ENCODE peak calls at places on chromosomes 4 and X, in nine cellular contexts. One of them, this sample, is unnamed.

GRCh38 chr4:165398570-165398969 is 19.8 kb downstream of the CPE start:
- DNase-seq in activated CD8-positive, alpha-beta T cell treated with anti-CD3 and anti-CD28 coated beads, Interleukin-2, amount 10 ng/mL, durations not matched to agents 7 days and 5 days: no peak
- DNase-seq in NCI-H774: peak; percentile 74
- DNase-seq in astrocyte of the spinal cord: peak; percentile 69
- DNase-seq in ovary: no peak
- DNase-seq in nephron progenitor cell: peak; percentile 12
- DNase-seq in kidney glomerular epithelial cell: peak; percentile 16
- DNase-seq in NCI-H1694 treated with DMSO at 0.1 percent for 48 hours: peak; percentile 98
- DNase-seq in GM12864: no peak
- DNase-seq in this sample: peak; percentile 90

GRCh38 chrX:34778961-34779360 is 121.9 kb upstream of the TMEM47 start:
- DNase-seq in activated CD8-positive, alpha-beta T cell treated with anti-CD3 and anti-CD28 coated beads, Interleukin-2, amount 10 ng/mL, durations not matched to agents 7 days and 5 days: no peak
- DNase-seq in NCI-H774: no peak
- DNase-seq in astrocyte of the spinal cord: peak; percentile 67
- DNase-seq in ovary: no peak
- DNase-seq in nephron progenitor cell: no peak
- DNase-seq in kidney glomerular epithelial cell: peak; percentile 11
- DNase-seq in NCI-H1694 treated with DMSO at 0.1 percent for 48 hours: no peak
- DNase-seq in GM12864: no peak
- DNase-seq in this sample: no peak

GRCh38 chr4:85391568-85392410 is 83.2 kb upstream of the ARHGAP24 start:
- DNase-seq in activated CD8-positive, alpha-beta T cell treated with anti-CD3 and anti-CD28 coated beads, Interleukin-2, amount 10 ng/mL, durations not matched to agents 7 days and 5 days: no peak
- DNase-seq in NCI-H774: no peak
- DNase-seq in astrocyte of the spinal cord: no peak
- DNase-seq in ovary: no peak
- DNase-seq in nephron progenitor cell: no peak
- DNase-seq in kidney glomerular epithelial cell: no peak
- DNase-seq in NCI-H1694 treated with DMSO at 0.1 percent for 48 hours: no peak
- DNase-seq in GM12864: no peak
- DNase-seq in this sample: no peak

GRCh38 chr4:6963139-6963611 is 53.5 kb downstream of the TBC1D14 start:
- DNase-seq in activated CD8-positive, alpha-beta T cell treated with anti-CD3 and anti-CD28 coated beads, Interleukin-2, amount 10 ng/mL, durations not matched to agents 7 days and 5 days: no peak
- DNase-seq in NCI-H774: no peak
- DNase-seq in astrocyte of the spinal cord: no peak
- DNase-seq in ovary: no peak
- DNase-seq in nephron progenitor cell: no peak
- DNase-seq in kidney glomerular epithelial cell: no peak
- DNase-seq in NCI-H1694 treated with DMSO at 0.1 percent for 48 hours: no peak
- DNase-seq in GM12864: no peak
- DNase-seq in this sample: no peak

GRCh38 chr4:129672941-129673340 is 577.0 kb downstream of the C4orf33 start:
- DNase-seq in activated CD8-positive, alpha-beta T cell treated with anti-CD3 and anti-CD28 coated beads, Interleukin-2, amount 10 ng/mL, durations not matched to agents 7 days and 5 days: no peak
- DNase-seq in NCI-H774: no peak
- DNase-seq in astrocyte of the spinal cord: no peak
- DNase-seq in ovary: no peak
- DNase-seq in nephron progenitor cell: no peak
- DNase-seq in kidney glomerular epithelial cell: no peak
- DNase-seq in NCI-H1694 treated with DMSO at 0.1 percent for 48 hours: no peak
- DNase-seq in GM12864: no peak
- DNase-seq in this sample: no peak

GRCh38 chr4:34417160-34417559 is 1827.2 kb downstream of the ARAP2 start:
- DNase-seq in activated CD8-positive, alpha-beta T cell treated with anti-CD3 and anti-CD28 coated beads, Interleukin-2, amount 10 ng/mL, durations not matched to agents 7 days and 5 days: no peak
- DNase-seq in NCI-H774: no peak
- DNase-seq in astrocyte of the spinal cord: no peak
- DNase-seq in ovary: no peak
- DNase-seq in nephron progenitor cell: no peak
- DNase-seq in kidney glomerular epithelial cell: no peak
- DNase-seq in NCI-H1694 treated with DMSO at 0.1 percent for 48 hours: no peak
- DNase-seq in GM12864: no peak
- DNase-seq in this sample: no peak

GRCh38 chrX:71998836-71999509 is 88.3 kb downstream of the NHSL2 start:
- DNase-seq in activated CD8-positive, alpha-beta T cell treated with anti-CD3 and anti-CD28 coated beads, Interleukin-2, amount 10 ng/mL, durations not matched to agents 7 days and 5 days: peak; percentile 29
- DNase-seq in NCI-H774: no peak
- DNase-seq in astrocyte of the spinal cord: no peak
- DNase-seq in ovary: no peak
- DNase-seq in nephron progenitor cell: peak; percentile 25
- DNase-seq in kidney glomerular epithelial cell: peak; percentile 17
- DNase-seq in NCI-H1694 treated with DMSO at 0.1 percent for 48 hours: peak; percentile 12
- DNase-seq in GM12864: no peak
- DNase-seq in this sample: peak; percentile 6

GRCh38 chr4:55124337-55125076 is 888 bp downstream of the KDR start:
- DNase-seq in activated CD8-positive, alpha-beta T cell treated with anti-CD3 and anti-CD28 coated beads, Interleukin-2, amount 10 ng/mL, durations not matched to agents 7 days and 5 days: no peak
- DNase-seq in NCI-H774: no peak
- DNase-seq in astrocyte of the spinal cord: peak; percentile 29
- DNase-seq in ovary: no peak
- DNase-seq in nephron progenitor cell: peak; percentile 49
- DNase-seq in kidney glomerular epithelial cell: no peak
- DNase-seq in NCI-H1694 treated with DMSO at 0.1 percent for 48 hours: no peak
- DNase-seq in GM12864: no peak
- DNase-seq in this sample: no peak

GRCh38 chrX:54288277-54288676 is 69.6 kb downstream of the WNK3 start:
- DNase-seq in activated CD8-positive, alpha-beta T cell treated with anti-CD3 and anti-CD28 coated beads, Interleukin-2, amount 10 ng/mL, durations not matched to agents 7 days and 5 days: no peak
- DNase-seq in NCI-H774: no peak
- DNase-seq in astrocyte of the spinal cord: no peak
- DNase-seq in ovary: no peak
- DNase-seq in nephron progenitor cell: no peak
- DNase-seq in kidney glomerular epithelial cell: no peak
- DNase-seq in NCI-H1694 treated with DMSO at 0.1 percent for 48 hours: no peak
- DNase-seq in GM12864: no peak
- DNase-seq in this sample: no peak

GRCh38 chrX:153392642-153393321 is 8.4 kb downstream of the PNMA6E start:
- DNase-seq in activated CD8-positive, alpha-beta T cell treated with anti-CD3 and anti-CD28 coated beads, Interleukin-2, amount 10 ng/mL, durations not matched to agents 7 days and 5 days: no peak
- DNase-seq in NCI-H774: no peak
- DNase-seq in astrocyte of the spinal cord: no peak
- DNase-seq in ovary: no peak
- DNase-seq in nephron progenitor cell: no peak
- DNase-seq in kidney glomerular epithelial cell: no peak
- DNase-seq in NCI-H1694 treated with DMSO at 0.1 percent for 48 hours: no peak
- DNase-seq in GM12864: no peak
- DNase-seq in this sample: no peak

GRCh38 chr4:10033191-10033881 is 12.0 kb upstream of the SLC2A9 start:
- DNase-seq in activated CD8-positive, alpha-beta T cell treated with anti-CD3 and anti-CD28 coated beads, Interleukin-2, amount 10 ng/mL, durations not matched to agents 7 days and 5 days: no peak
- DNase-seq in NCI-H774: no peak
- DNase-seq in astrocyte of the spinal cord: peak; percentile 16
- DNase-seq in ovary: no peak
- DNase-seq in nephron progenitor cell: no peak
- DNase-seq in kidney glomerular epithelial cell: peak; percentile 71
- DNase-seq in NCI-H1694 treated with DMSO at 0.1 percent for 48 hours: no peak
- DNase-seq in GM12864: no peak
- DNase-seq in this sample: no peak

GRCh38 chr4:84985952-84986351 is 19.5 kb upstream of the WDFY3 start:
- DNase-seq in activated CD8-positive, alpha-beta T cell treated with anti-CD3 and anti-CD28 coated beads, Interleukin-2, amount 10 ng/mL, durations not matched to agents 7 days and 5 days: no peak
- DNase-seq in NCI-H774: no peak
- DNase-seq in astrocyte of the spinal cord: peak; percentile 71
- DNase-seq in ovary: no peak
- DNase-seq in nephron progenitor cell: no peak
- DNase-seq in kidney glomerular epithelial cell: no peak
- DNase-seq in NCI-H1694 treated with DMSO at 0.1 percent for 48 hours: no peak
- DNase-seq in GM12864: no peak
- DNase-seq in this sample: no peak

GRCh38 chrX:6383911-6384310 is 151.0 kb downstream of the VCX3A start:
- DNase-seq in activated CD8-positive, alpha-beta T cell treated with anti-CD3 and anti-CD28 coated beads, Interleukin-2, amount 10 ng/mL, durations not matched to agents 7 days and 5 days: no peak
- DNase-seq in NCI-H774: no peak
- DNase-seq in astrocyte of the spinal cord: no peak
- DNase-seq in ovary: no peak
- DNase-seq in nephron progenitor cell: peak; percentile 15
- DNase-seq in kidney glomerular epithelial cell: no peak
- DNase-seq in NCI-H1694 treated with DMSO at 0.1 percent for 48 hours: no peak
- DNase-seq in GM12864: no peak
- DNase-seq in this sample: no peak

GRCh38 chr4:41360911-41361830 is 104.4 kb downstream of the UCHL1 start:
- DNase-seq in activated CD8-positive, alpha-beta T cell treated with anti-CD3 and anti-CD28 coated beads, Interleukin-2, amount 10 ng/mL, durations not matched to agents 7 days and 5 days: no peak
- DNase-seq in NCI-H774: peak; percentile 47
- DNase-seq in astrocyte of the spinal cord: peak; percentile 18
- DNase-seq in ovary: peak; percentile 43
- DNase-seq in nephron progenitor cell: peak; percentile 66
- DNase-seq in kidney glomerular epithelial cell: peak; percentile 36
- DNase-seq in NCI-H1694 treated with DMSO at 0.1 percent for 48 hours: peak; percentile 29
- DNase-seq in GM12864: no peak
- DNase-seq in this sample: no peak

GRCh38 chr4:95267081-95267480 is 281.7 kb downstream of the UNC5C start:
- DNase-seq in activated CD8-positive, alpha-beta T cell treated with anti-CD3 and anti-CD28 coated beads, Interleukin-2, amount 10 ng/mL, durations not matched to agents 7 days and 5 days: no peak
- DNase-seq in NCI-H774: no peak
- DNase-seq in astrocyte of the spinal cord: peak; percentile 43
- DNase-seq in ovary: no peak
- DNase-seq in nephron progenitor cell: no peak
- DNase-seq in kidney glomerular epithelial cell: peak; percentile 70
- DNase-seq in NCI-H1694 treated with DMSO at 0.1 percent for 48 hours: no peak
- DNase-seq in GM12864: no peak
- DNase-seq in this sample: no peak

GRCh38 chrX:107823456-107823855 is 2.2 kb upstream of the MID2 start:
- DNase-seq in activated CD8-positive, alpha-beta T cell treated with anti-CD3 and anti-CD28 coated beads, Interleukin-2, amount 10 ng/mL, durations not matched to agents 7 days and 5 days: no peak
- DNase-seq in NCI-H774: no peak
- DNase-seq in astrocyte of the spinal cord: peak; percentile 49
- DNase-seq in ovary: no peak
- DNase-seq in nephron progenitor cell: no peak
- DNase-seq in kidney glomerular epithelial cell: peak; percentile 31
- DNase-seq in NCI-H1694 treated with DMSO at 0.1 percent for 48 hours: no peak
- DNase-seq in GM12864: no peak
- DNase-seq in this sample: no peak

GRCh38 chr4:123516576-123516975 is 120.0 kb downstream of the SPRY1 start:
- DNase-seq in activated CD8-positive, alpha-beta T cell treated with anti-CD3 and anti-CD28 coated beads, Interleukin-2, amount 10 ng/mL, durations not matched to agents 7 days and 5 days: no peak
- DNase-seq in NCI-H774: no peak
- DNase-seq in astrocyte of the spinal cord: no peak
- DNase-seq in ovary: no peak
- DNase-seq in nephron progenitor cell: no peak
- DNase-seq in kidney glomerular epithelial cell: peak; percentile 20
- DNase-seq in NCI-H1694 treated with DMSO at 0.1 percent for 48 hours: no peak
- DNase-seq in GM12864: no peak
- DNase-seq in this sample: no peak

GRCh38 chr4:38237139-38237538 is 276.9 kb downstream of the PTTG2 start:
- DNase-seq in activated CD8-positive, alpha-beta T cell treated with anti-CD3 and anti-CD28 coated beads, Interleukin-2, amount 10 ng/mL, durations not matched to agents 7 days and 5 days: no peak
- DNase-seq in NCI-H774: no peak
- DNase-seq in astrocyte of the spinal cord: peak; percentile 26
- DNase-seq in ovary: no peak
- DNase-seq in nephron progenitor cell: no peak
- DNase-seq in kidney glomerular epithelial cell: no peak
- DNase-seq in NCI-H1694 treated with DMSO at 0.1 percent for 48 hours: no peak
- DNase-seq in GM12864: no peak
- DNase-seq in this sample: no peak

GRCh38 chrX:30181353-30181752 is 34.0 kb upstream of the MAGEB2 start:
- DNase-seq in activated CD8-positive, alpha-beta T cell treated with anti-CD3 and anti-CD28 coated beads, Interleukin-2, amount 10 ng/mL, durations not matched to agents 7 days and 5 days: no peak
- DNase-seq in NCI-H774: no peak
- DNase-seq in astrocyte of the spinal cord: no peak
- DNase-seq in ovary: no peak
- DNase-seq in nephron progenitor cell: no peak
- DNase-seq in kidney glomerular epithelial cell: no peak
- DNase-seq in NCI-H1694 treated with DMSO at 0.1 percent for 48 hours: no peak
- DNase-seq in GM12864: no peak
- DNase-seq in this sample: no peak

GRCh38 chrX:72041901-72042859 is 89.5 kb downstream of the RTL5 start:
- DNase-seq in activated CD8-positive, alpha-beta T cell treated with anti-CD3 and anti-CD28 coated beads, Interleukin-2, amount 10 ng/mL, durations not matched to agents 7 days and 5 days: no peak
- DNase-seq in NCI-H774: no peak
- DNase-seq in astrocyte of the spinal cord: peak; percentile 58
- DNase-seq in ovary: peak; percentile 46
- DNase-seq in nephron progenitor cell: no peak
- DNase-seq in kidney glomerular epithelial cell: no peak
- DNase-seq in NCI-H1694 treated with DMSO at 0.1 percent for 48 hours: peak; percentile 21
- DNase-seq in GM12864: no peak
- DNase-seq in this sample: no peak

GRCh38 chr4:139229534-139230039 is 50.4 kb downstream of the MGARP start:
- DNase-seq in activated CD8-positive, alpha-beta T cell treated with anti-CD3 and anti-CD28 coated beads, Interleukin-2, amount 10 ng/mL, durations not matched to agents 7 days and 5 days: no peak
- DNase-seq in NCI-H774: peak; percentile 6
- DNase-seq in astrocyte of the spinal cord: peak; percentile 72
- DNase-seq in ovary: no peak
- DNase-seq in nephron progenitor cell: no peak
- DNase-seq in kidney glomerular epithelial cell: peak; percentile 63
- DNase-seq in NCI-H1694 treated with DMSO at 0.1 percent for 48 hours: peak; percentile 2
- DNase-seq in GM12864: peak; percentile 18
- DNase-seq in this sample: peak; percentile 0

GRCh38 chrX:153970398-153971123 is 1.1 kb downstream of the HCFC1 start:
- DNase-seq in activated CD8-positive, alpha-beta T cell treated with anti-CD3 and anti-CD28 coated beads, Interleukin-2, amount 10 ng/mL, durations not matched to agents 7 days and 5 days: peak; percentile 69
- DNase-seq in NCI-H774: peak; percentile 29
- DNase-seq in astrocyte of the spinal cord: peak; percentile 72
- DNase-seq in ovary: peak; percentile 74
- DNase-seq in nephron progenitor cell: peak; percentile 54
- DNase-seq in kidney glomerular epithelial cell: no peak
- DNase-seq in NCI-H1694 treated with DMSO at 0.1 percent for 48 hours: peak; percentile 48
- DNase-seq in GM12864: no peak
- DNase-seq in this sample: peak; percentile 70

GRCh38 chr4:2269206-2269531 is 7.3 kb upstream of the MXD4 start:
- DNase-seq in activated CD8-positive, alpha-beta T cell treated with anti-CD3 and anti-CD28 coated beads, Interleukin-2, amount 10 ng/mL, durations not matched to agents 7 days and 5 days: no peak
- DNase-seq in NCI-H774: no peak
- DNase-seq in astrocyte of the spinal cord: no peak
- DNase-seq in ovary: no peak
- DNase-seq in nephron progenitor cell: no peak
- DNase-seq in kidney glomerular epithelial cell: no peak
- DNase-seq in NCI-H1694 treated with DMSO at 0.1 percent for 48 hours: no peak
- DNase-seq in GM12864: no peak
- DNase-seq in this sample: no peak

GRCh38 chr4:80005863-80006262 is 67.2 kb downstream of the ANTXR2 start:
- DNase-seq in activated CD8-positive, alpha-beta T cell treated with anti-CD3 and anti-CD28 coated beads, Interleukin-2, amount 10 ng/mL, durations not matched to agents 7 days and 5 days: no peak
- DNase-seq in NCI-H774: no peak
- DNase-seq in astrocyte of the spinal cord: no peak
- DNase-seq in ovary: no peak
- DNase-seq in nephron progenitor cell: no peak
- DNase-seq in kidney glomerular epithelial cell: peak; percentile 4
- DNase-seq in NCI-H1694 treated with DMSO at 0.1 percent for 48 hours: no peak
- DNase-seq in GM12864: no peak
- DNase-seq in this sample: no peak

GRCh38 chr4:7140062-7140691 is 52.2 kb upstream of the SORCS2 start:
- DNase-seq in activated CD8-positive, alpha-beta T cell treated with anti-CD3 and anti-CD28 coated beads, Interleukin-2, amount 10 ng/mL, durations not matched to agents 7 days and 5 days: no peak
- DNase-seq in NCI-H774: no peak
- DNase-seq in astrocyte of the spinal cord: no peak
- DNase-seq in ovary: no peak
- DNase-seq in nephron progenitor cell: no peak
- DNase-seq in kidney glomerular epithelial cell: no peak
- DNase-seq in NCI-H1694 treated with DMSO at 0.1 percent for 48 hours: no peak
- DNase-seq in GM12864: no peak
- DNase-seq in this sample: no peak

GRCh38 chr4:673349-674091 is 556 bp downstream of the ATP5ME start:
- DNase-seq in activated CD8-positive, alpha-beta T cell treated with anti-CD3 and anti-CD28 coated beads, Interleukin-2, amount 10 ng/mL, durations not matched to agents 7 days and 5 days: no peak
- DNase-seq in NCI-H774: no peak
- DNase-seq in astrocyte of the spinal cord: no peak
- DNase-seq in ovary: no peak
- DNase-seq in nephron progenitor cell: peak; percentile 67
- DNase-seq in kidney glomerular epithelial cell: no peak
- DNase-seq in NCI-H1694 treated with DMSO at 0.1 percent for 48 hours: no peak
- DNase-seq in GM12864: no peak
- DNase-seq in this sample: no peak

GRCh38 chr4:80268081-80268823 is 1.8 kb downstream of the FGF5 start:
- DNase-seq in activated CD8-positive, alpha-beta T cell treated with anti-CD3 and anti-CD28 coated beads, Interleukin-2, amount 10 ng/mL, durations not matched to agents 7 days and 5 days: no peak
- DNase-seq in NCI-H774: no peak
- DNase-seq in astrocyte of the spinal cord: peak; percentile 67
- DNase-seq in ovary: no peak
- DNase-seq in nephron progenitor cell: peak; percentile 18
- DNase-seq in kidney glomerular epithelial cell: no peak
- DNase-seq in NCI-H1694 treated with DMSO at 0.1 percent for 48 hours: no peak
- DNase-seq in GM12864: no peak
- DNase-seq in this sample: no peak

GRCh38 chrX:10579018-10579752 is 41.2 kb downstream of the MID1 start:
- DNase-seq in activated CD8-positive, alpha-beta T cell treated with anti-CD3 and anti-CD28 coated beads, Interleukin-2, amount 10 ng/mL, durations not matched to agents 7 days and 5 days: no peak
- DNase-seq in NCI-H774: no peak
- DNase-seq in astrocyte of the spinal cord: peak; percentile 85
- DNase-seq in ovary: no peak
- DNase-seq in nephron progenitor cell: no peak
- DNase-seq in kidney glomerular epithelial cell: peak; percentile 36
- DNase-seq in NCI-H1694 treated with DMSO at 0.1 percent for 48 hours: no peak
- DNase-seq in GM12864: no peak
- DNase-seq in this sample: no peak

GRCh38 chr4:181046809-181047208 is 1196.4 kb upstream of the TENM3 start:
- DNase-seq in activated CD8-positive, alpha-beta T cell treated with anti-CD3 and anti-CD28 coated beads, Interleukin-2, amount 10 ng/mL, durations not matched to agents 7 days and 5 days: no peak
- DNase-seq in NCI-H774: no peak
- DNase-seq in astrocyte of the spinal cord: no peak
- DNase-seq in ovary: no peak
- DNase-seq in nephron progenitor cell: no peak
- DNase-seq in kidney glomerular epithelial cell: no peak
- DNase-seq in NCI-H1694 treated with DMSO at 0.1 percent for 48 hours: no peak
- DNase-seq in GM12864: no peak
- DNase-seq in this sample: no peak